ENCODE peak calls at places on chromosomes 7 and 10, in nine cellular contexts. G is EH, B is SW 1271, R is T-helper 9 cell, O is cardiac septum, Y is posterior cingulate gyrus, M is progenitor cell of endocrine pancreas, C is A549, T is esophagus squamous epithelium. F is an unnamed sample.

GRCh38 chr7:3154881-3155494 is 111.3 kb upstream of the CARD11 start:
- DNase-seq in G (peak; percentile 39), B (peak; percentile 40), R (peak; percentile 41), O (no peak), Y (no peak), M (no peak), C (peak; percentile 53), T (no peak), F (no peak)

GRCh38 chr7:44277851-44278250 is 47.5 kb downstream of the CAMK2B start:
- DNase-seq in G (peak; percentile 51), B (no peak), R (no peak), O (peak; percentile 82), Y (no peak), M (no peak), C (no peak), T (no peak), F (no peak)

GRCh38 chr10:13993169-13993568 is 337.6 kb downstream of the FRMD4A start:
- DNase-seq in G (peak; percentile 80), B (no peak), R (no peak), O (no peak), Y (no peak), M (no peak), C (no peak), T (no peak), F (no peak)

GRCh38 chr10:127919418-127920191 is 12.7 kb downstream of the PTPRE start:
- DNase-seq in G (no peak), B (peak; percentile 17), R (no peak), O (peak; percentile 78), Y (no peak), M (no peak), C (peak; percentile 16), T (no peak), F (no peak)

GRCh38 chr10:73915206-73915851 is 4.4 kb downstream of the PLAU start:
- DNase-seq in G (no peak), B (no peak), R (no peak), O (no peak), Y (no peak), M (no peak), C (no peak), T (no peak), F (no peak)

GRCh38 chr10:133088524-133089460 is 1.1 kb downstream of the ADGRA1 start:
- DNase-seq in G (no peak), B (no peak), R (no peak), O (no peak), Y (no peak), M (no peak), C (no peak), T (no peak), F (no peak)

GRCh38 chr10:24008164-24009066 is 200.5 kb upstream of the KIAA1217 start:
- DNase-seq in G (no peak), B (no peak), R (no peak), O (no peak), Y (no peak), M (no peak), C (no peak), T (no peak), F (no peak)

GRCh38 chr10:117047947-117048346 is 43.0 kb upstream of the SHTN1 start:
- DNase-seq in G (no peak), B (no peak), R (no peak), O (no peak), Y (no peak), M (no peak), C (no peak), T (no peak), F (no peak)

GRCh38 chr7:29309041-29309860 is 114.7 kb downstream of the CHN2 start:
- DNase-seq in G (no peak), B (no peak), R (no peak), O (no peak), Y (no peak), M (no peak), C (no peak), T (no peak), F (no peak)

GRCh38 chr7:4880218-4880617 is 3.3 kb downstream of the RADIL start:
- DNase-seq in G (no peak), B (no peak), R (no peak), O (peak; percentile 65), Y (no peak), M (no peak), C (no peak), T (no peak), F (peak; percentile 20)

GRCh38 chr7:31443457-31443856 is 70.4 kb upstream of the ITPRID1 start:
- DNase-seq in G (peak; percentile 55), B (peak; percentile 53), R (no peak), O (no peak), Y (no peak), M (no peak), C (peak; percentile 68), T (no peak), F (peak; percentile 5)

GRCh38 chr10:124802313-124802675 is 675 bp downstream of the ABRAXAS2 start:
- DNase-seq in G (peak; percentile 7), B (no peak), R (no peak), O (no peak), Y (no peak), M (no peak), C (peak; percentile 6), T (no peak), F (no peak)

GRCh38 chr10:47450442-47450841 is 33.5 kb downstream of the ANXA8 start:
- DNase-seq in G (no peak), B (no peak), R (no peak), O (no peak), Y (no peak), M (no peak), C (no peak), T (no peak), F (no peak)

GRCh38 chr10:63128443-63128842 is 4.7 kb upstream of the NRBF2 start:
- DNase-seq in G (peak; percentile 29), B (no peak), R (no peak), O (no peak), Y (no peak), M (no peak), C (no peak), T (no peak), F (no peak)

GRCh38 chr7:138077809-138078208 is 1.6 kb downstream of the AKR1D1 start:
- DNase-seq in G (no peak), B (no peak), R (no peak), O (no peak), Y (no peak), M (no peak), C (no peak), T (no peak), F (no peak)

GRCh38 chr10:121036431-121036830 is 185.3 kb downstream of the WDR11 start:
- DNase-seq in G (no peak), B (no peak), R (no peak), O (no peak), Y (no peak), M (no peak), C (no peak), T (no peak), F (no peak)

GRCh38 chr7:67438174-67438837 is 441.7 kb downstream of the TYW1 start:
- DNase-seq in G (no peak), B (no peak), R (no peak), O (no peak), Y (no peak), M (no peak), C (no peak), T (no peak), F (no peak)

GRCh38 chr10:95273393-95274312 is 17.1 kb downstream of the PDLIM1 start:
- DNase-seq in G (peak; percentile 99), B (peak; percentile 70), R (no peak), O (no peak), Y (no peak), M (no peak), C (peak; percentile 81), T (no peak), F (no peak)

GRCh38 chr7:66250711-66251110 is 45.6 kb downstream of the TPST1 start:
- DNase-seq in G (peak; percentile 83), B (no peak), R (no peak), O (no peak), Y (no peak), M (no peak), C (peak; percentile 79), T (no peak), F (no peak)

GRCh38 chr10:24307696-24308476 is 98.9 kb downstream of the KIAA1217 start:
- DNase-seq in G (no peak), B (no peak), R (no peak), O (no peak), Y (no peak), M (no peak), C (no peak), T (no peak), F (no peak)

GRCh38 chr10:125823663-125824251 is 411 bp downstream of the BCCIP start:
- DNase-seq in G (peak; percentile 21), B (no peak), R (no peak), O (no peak), Y (no peak), M (no peak), C (no peak), T (no peak), F (no peak)

GRCh38 chr7:47625861-47626444 is 44.0 kb upstream of the TNS3 start:
- DNase-seq in G (no peak), B (no peak), R (no peak), O (no peak), Y (no peak), M (no peak), C (no peak), T (no peak), F (no peak)

GRCh38 chr7:106515321-106515720 is 145.6 kb downstream of the CCDC71L start:
- DNase-seq in G (no peak), B (no peak), R (no peak), O (no peak), Y (no peak), M (no peak), C (no peak), T (no peak), F (no peak)

GRCh38 chr7:113109718-113110117 is 8.6 kb downstream of the SMIM30 start:
- DNase-seq in G (no peak), B (no peak), R (no peak), O (no peak), Y (no peak), M (no peak), C (no peak), T (no peak), F (no peak)

GRCh38 chr10:103192089-103192450 is 1.0 kb downstream of the NT5C2 start:
- DNase-seq in G (peak; percentile 28), B (no peak), R (no peak), O (no peak), Y (no peak), M (no peak), C (peak; percentile 30), T (no peak), F (no peak)

GRCh38 chr10:79243211-79244067 is 103.8 kb upstream of the PPIF start:
- DNase-seq in G (peak; percentile 40), B (peak; percentile 7), R (peak; percentile 42), O (peak; percentile 85), Y (peak; percentile 76), M (peak; percentile 61), C (no peak), T (no peak), F (peak; percentile 73)

GRCh38 chr10:59085641-59086502 is 90.6 kb upstream of the PHYHIPL start:
- DNase-seq in G (no peak), B (no peak), R (no peak), O (no peak), Y (no peak), M (no peak), C (no peak), T (no peak), F (no peak)

GRCh38 chr7:49797987-49798660 is 24.7 kb downstream of the VWC2 start:
- DNase-seq in G (no peak), B (no peak), R (no peak), O (no peak), Y (no peak), M (no peak), C (no peak), T (no peak), F (no peak)

GRCh38 chr7:43781726-43782607 is 23.5 kb downstream of the BLVRA start:
- DNase-seq in G (peak; percentile 85), B (no peak), R (no peak), O (no peak), Y (no peak), M (no peak), C (no peak), T (no peak), F (no peak)

GRCh38 chr7:151930695-151931094 is 25.6 kb upstream of the GALNTL5 start:
- DNase-seq in G (no peak), B (no peak), R (no peak), O (no peak), Y (no peak), M (no peak), C (no peak), T (no peak), F (no peak)

GRCh38 chr10:62386401-62387320 is 12.5 kb downstream of the ZNF365 start:
- DNase-seq in G (peak; percentile 56), B (no peak), R (no peak), O (no peak), Y (no peak), M (no peak), C (no peak), T (no peak), F (no peak)

F was measured in frontal cortex.